ENCODE peak calls at places on chromosomes 1 and 21, in four cellular contexts. B, C, V and Q are unnamed samples.

GRCh38 chr1:152148991-152149390 is 10.0 kb downstream of the RPTN start:
- DNase-seq in B (peak), C (no peak), V (no peak), Q (no peak)

GRCh38 chr21:45050786-45051489 is 23.4 kb upstream of the ADARB1 start:
- DNase-seq in B (peak), C (peak), V (no peak), Q (peak)

GRCh38 chr1:78383923-78384322 is 106.9 kb upstream of the PTGFR start:
- DNase-seq in B (no peak), C (no peak), V (no peak), Q (no peak)

GRCh38 chr1:152130186-152130585 is 14.9 kb upstream of the TCHH start:
- DNase-seq in B (no peak), C (no peak), V (no peak), Q (no peak)

GRCh38 chr21:45404726-45405270 is at the start of gene COL18A1:
- DNase-seq in B (peak), C (peak), V (peak), Q (peak)

GRCh38 chr1:96944743-96945142 is 223.2 kb downstream of the PTBP2 start:
- DNase-seq in B (no peak), C (no peak), V (no peak), Q (no peak)

GRCh38 chr1:26353210-26353859 is 595 bp downstream of the CRYBG2 start:
- DNase-seq in B (no peak), C (no peak), V (no peak), Q (no peak)

GRCh38 chr21:28193189-28193588 is 799.5 kb downstream of the LTN1 start:
- DNase-seq in B (no peak), C (no peak), V (no peak), Q (no peak)

GRCh38 chr1:234772345-234773147 is 162.6 kb upstream of the IRF2BP2 start:
- DNase-seq in B (peak), C (peak), V (no peak), Q (peak)

GRCh38 chr21:45469273-45470086 is 64.5 kb downstream of the COL18A1 start:
- DNase-seq in B (no peak), C (peak), V (no peak), Q (peak)

GRCh38 chr1:160675641-160676410 is 29.0 kb upstream of the SLAMF1 start:
- DNase-seq in B (peak), C (peak), V (peak), Q (peak)

GRCh38 chr1:201775380-201775779 is 53.6 kb upstream of the IPO9 start:
- DNase-seq in B (no peak), C (no peak), V (no peak), Q (no peak)

GRCh38 chr1:15339580-15339979 is 70.1 kb upstream of the EFHD2 start:
- DNase-seq in B (no peak), C (no peak), V (no peak), Q (no peak)

GRCh38 chr1:29586991-29587745 is 350.8 kb downstream of the PTPRU start:
- DNase-seq in B (no peak), C (peak), V (no peak), Q (no peak)

GRCh38 chr1:113747376-113747775 is 11.9 kb downstream of the PHTF1 start:
- DNase-seq in B (peak), C (no peak), V (no peak), Q (no peak)

GRCh38 chr1:226994357-226995063 is 54.4 kb downstream of the COQ8A start:
- DNase-seq in B (no peak), C (no peak), V (no peak), Q (no peak)

GRCh38 chr1:23555949-23556640 is 3.2 kb downstream of the ID3 start:
- DNase-seq in B (peak), C (peak), V (no peak), Q (no peak)

GRCh38 chr1:31694910-31695300 is 8.9 kb downstream of the COL16A1 start:
- DNase-seq in B (no peak), C (no peak), V (no peak), Q (no peak)

GRCh38 chr1:149903836-149904491 is 4.6 kb downstream of the BOLA1 start:
- DNase-seq in B (no peak), C (no peak), V (no peak), Q (peak)

GRCh38 chr1:21648791-21649190 is 20.4 kb downstream of the RAP1GAP start:
- DNase-seq in B (no peak), C (no peak), V (no peak), Q (no peak)

GRCh38 chr1:228044961-228045360 is 37.5 kb upstream of the ARF1 start:
- DNase-seq in B (no peak), C (no peak), V (no peak), Q (no peak)

GRCh38 chr1:6440198-6441126 is 15.9 kb downstream of the ESPN start:
- DNase-seq in B (peak), C (peak), V (no peak), Q (peak)

GRCh38 chr1:64019818-64020217 is 183.6 kb upstream of the UBE2U start:
- DNase-seq in B (peak), C (peak), V (no peak), Q (no peak)

GRCh38 chr1:18062180-18062579 is 45.4 kb upstream of the IGSF21 start:
- DNase-seq in B (no peak), C (no peak), V (no peak), Q (no peak)

GRCh38 chr1:1100296-1100695 is 15.6 kb downstream of the C1orf159 start:
- DNase-seq in B (no peak), C (no peak), V (no peak), Q (no peak)

GRCh38 chr1:244361764-244362473 is 89.8 kb downstream of the ADSS2 start:
- DNase-seq in B (peak), C (peak), V (peak), Q (peak)

GRCh38 chr1:156212130-156212529 is 677 bp upstream of the PMF1 start:
- DNase-seq in B (no peak), C (no peak), V (no peak), Q (no peak)